ENCODE peak calls at places on chromosome 16, in six cellular contexts. J is PC-3, T is GM23338, Q is neural progenitor cell, X is OCI-LY7, E is MM.1S. M is an unnamed sample.
A peak's percentile ranks its signal among the peaks of the same experiment; 100 is the strongest.

GRCh38 chr16:56310685-56311084 is 114.7 kb downstream of the AMFR start:
- DNase-seq in Q (no peak), E (no peak), J (no peak), X (no peak), T (no peak), M (no peak)

GRCh38 chr16:379183-379960 is 2.4 kb downstream of the PGAP6 start:
- DNase-seq in Q (no peak), T (peak; percentile 88), X (no peak), J (no peak), E (no peak), M (no peak)

GRCh38 chr16:57172891-57173290 is 12.9 kb downstream of the PSME3IP1 start:
- DNase-seq in T (no peak), X (no peak), Q (no peak), J (no peak), E (no peak), M (no peak)

GRCh38 chr16:56945847-56946527 is 14.0 kb downstream of the HERPUD1 start:
- DNase-seq in Q (no peak), X (no peak), T (no peak), E (no peak), J (no peak), M (no peak)

GRCh38 chr16:4840984-4841383 is 6.1 kb downstream of the GLYR1 start:
- DNase-seq in T (no peak), J (no peak), Q (no peak), E (no peak), X (no peak), M (no peak)

GRCh38 chr16:88368036-88368435 is 14.7 kb upstream of the ZNF469 start:
- DNase-seq in T (no peak), E (no peak), J (no peak), X (no peak), Q (no peak), M (no peak)

GRCh38 chr16:72932677-72933335 is 115.1 kb downstream of the ZFHX3 start:
- DNase-seq in Q (no peak), T (no peak), J (no peak), X (no peak), E (no peak), M (no peak)

GRCh38 chr16:30659507-30660423 is 1.5 kb downstream of the FBRS start:
- DNase-seq in J (no peak), E (peak; percentile 28), T (peak; percentile 43), Q (peak; percentile 88), X (peak; percentile 26), M (peak; percentile 48)

GRCh38 chr16:55842369-55843104 is 9.6 kb upstream of the CES1 start:
- DNase-seq in E (peak; percentile 49), J (peak; percentile 51), Q (peak; percentile 74), X (peak; percentile 55), T (peak; percentile 76), M (peak; percentile 63)

GRCh38 chr16:78045865-78046581 is 23.7 kb downstream of the CLEC3A start:
- DNase-seq in E (no peak), Q (peak; percentile 96), J (peak; percentile 31), X (no peak), T (peak; percentile 93), M (peak; percentile 71)

GRCh38 chr16:4021070-4021779 is 95.0 kb downstream of the ADCY9 start:
- DNase-seq in Q (no peak), J (peak; percentile 69), X (no peak), T (no peak), E (no peak), M (peak; percentile 14)

GRCh38 chr16:81189100-81189664 is 49.3 kb upstream of the BCO1 start:
- DNase-seq in T (no peak), E (no peak), X (no peak), J (no peak), Q (no peak), M (peak; percentile 48)

GRCh38 chr16:81778861-81779539 is at the start of gene PLCG2:
- DNase-seq in Q (peak; percentile 90), T (peak; percentile 85), J (peak; percentile 65), E (peak; percentile 66), X (peak; percentile 85), M (peak; percentile 61)

GRCh38 chr16:2710021-2710710 is 9.9 kb downstream of the PRSS27 start:
- DNase-seq in T (no peak), X (no peak), Q (no peak), E (no peak), J (no peak), M (no peak)

GRCh38 chr16:50311134-50311528 is 44.8 kb downstream of the ADCY7 start:
- DNase-seq in Q (no peak), E (no peak), T (no peak), J (no peak), X (no peak), M (no peak)

GRCh38 chr16:10594312-10594950 is 14.0 kb upstream of the EMP2 start:
- DNase-seq in J (peak; percentile 71), E (no peak), T (no peak), X (no peak), Q (no peak), M (no peak)

GRCh38 chr16:4511441-4512082 is 27.0 kb downstream of the CDIP1 start:
- DNase-seq in J (peak; percentile 44), E (peak; percentile 10), Q (peak; percentile 78), X (peak; percentile 40), T (peak; percentile 89), M (peak; percentile 52)

GRCh38 chr16:23504453-23505179 is 5.7 kb downstream of the GGA2 start:
- DNase-seq in X (peak; percentile 34), J (peak; percentile 73), T (peak; percentile 36), E (no peak), Q (peak; percentile 77), M (peak; percentile 98)
- H3K4me1 ChIP-seq in X (peaks cover 77% of the 10 kb centered on the region), J (peaks cover 21% of the 10 kb centered on the region), T (peaks cover 43% of the 10 kb centered on the region), E (peaks cover 5% of the 10 kb centered on the region), Q (peaks cover 59% of the 10 kb centered on the region), M (peaks cover 32% of the 10 kb centered on the region)

GRCh38 chr16:75323198-75323597 is 71.8 kb upstream of the BCAR1 start:
- DNase-seq in E (no peak), Q (no peak), J (peak; percentile 27), T (no peak), X (no peak), M (peak; percentile 9)

GRCh38 chr16:75318737-75319136 is 67.3 kb upstream of the BCAR1 start:
- DNase-seq in J (no peak), T (no peak), Q (no peak), X (no peak), E (no peak), M (no peak)

GRCh38 chr16:75319513-75320401 is 68.3 kb upstream of the BCAR1 start:
- DNase-seq in E (peak; percentile 53), T (no peak), Q (no peak), J (peak; percentile 45), X (peak; percentile 42), M (peak; percentile 93)

GRCh38 chr16:75322706-75323105 is 71.3 kb upstream of the BCAR1 start:
- DNase-seq in E (no peak), T (no peak), X (no peak), J (peak; percentile 73), Q (no peak), M (peak; percentile 68)

GRCh38 chr16:75320435-75320834 is 69.0 kb upstream of the BCAR1 start:
- DNase-seq in J (no peak), X (peak; percentile 16), T (no peak), E (no peak), Q (peak; percentile 58), M (peak; percentile 46)
- TF ChIP-seq EZH2phosphoT487 in J (no peak), X (no peak), T (no peak), E (no peak), Q (no peak), M (no peak)

GRCh38 chr16:85554114-85554790 is 58.9 kb upstream of the GSE1 start:
- DNase-seq in E (peak; percentile 80), Q (peak; percentile 71), T (peak; percentile 61), J (peak; percentile 74), X (peak; percentile 88), M (peak; percentile 84)

GRCh38 chr16:85556456-85557082 is 56.6 kb upstream of the GSE1 start:
- DNase-seq in X (peak; percentile 69), T (peak; percentile 80), Q (peak; percentile 71), J (peak; percentile 29), E (peak; percentile 50), M (peak; percentile 46)

GRCh38 chr16:85555549-85556455 is 57.3 kb upstream of the GSE1 start:
- DNase-seq in Q (no peak), T (peak; percentile 83), X (peak; percentile 50), E (peak; percentile 15), J (no peak), M (peak; percentile 61)

GRCh38 chr16:85553436-85554113 is 59.5 kb upstream of the GSE1 start:
- DNase-seq in T (peak; percentile 78), X (peak; percentile 76), Q (no peak), E (peak; percentile 48), J (peak; percentile 50), M (peak; percentile 76)

DNA sequence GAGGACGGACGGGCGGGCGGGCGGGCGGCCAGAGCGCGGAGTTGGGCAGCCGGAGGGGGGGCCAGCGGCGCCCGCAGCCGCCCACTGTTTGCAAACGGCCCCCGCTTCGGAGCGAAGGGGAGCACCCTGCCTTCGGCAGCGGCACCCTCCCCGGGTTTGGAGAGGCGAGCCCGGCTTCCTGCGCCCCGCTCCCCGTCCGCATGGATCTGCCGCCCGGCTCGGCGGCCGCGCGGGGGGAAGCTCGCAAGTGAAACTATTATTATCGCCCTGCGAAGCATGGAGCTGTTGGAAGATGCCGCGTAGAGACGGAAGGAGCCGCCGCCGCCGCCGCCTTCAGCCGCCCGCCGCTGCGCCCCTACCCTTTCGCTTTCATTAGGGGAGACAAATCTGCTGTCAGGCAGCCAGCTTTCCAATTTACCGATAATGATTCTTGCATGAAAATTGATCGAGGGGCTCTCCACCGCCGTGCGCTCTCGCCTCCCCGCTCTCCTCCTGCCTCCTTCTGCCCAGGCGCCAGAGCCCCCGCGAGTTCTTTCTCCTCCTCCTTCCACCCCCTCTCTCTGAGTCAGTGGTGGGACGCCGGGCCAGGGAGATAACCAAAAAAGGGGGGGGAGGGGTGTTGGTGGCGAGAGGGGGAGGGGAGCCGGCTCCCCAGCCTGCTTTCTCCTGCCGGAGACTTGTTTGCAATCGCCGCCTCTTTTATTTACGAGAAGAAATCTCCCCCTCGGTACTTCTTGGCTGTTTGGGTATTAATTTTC is 58.2 kb upstream of the GSE1 start:
- DNase-seq in T (peak; percentile 38), E (peak; percentile 14), X (peak; percentile 53), J (peak; percentile 21), Q (peak; percentile 62), M (peak; percentile 85)
- H3K4me1 ChIP-seq in T (peaks cover 38% of the 10 kb centered on the region), E (peaks cover 3% of the 10 kb centered on the region), X (peaks cover 37% of the 10 kb centered on the region), J (peaks cover 26% of the 10 kb centered on the region), Q (peaks cover 56% of the 10 kb centered on the region), M (peaks cover 7% of the 10 kb centered on the region)

GRCh38 chr16:85903576-85903975 is 4.6 kb downstream of the IRF8 start:
- DNase-seq in Q (no peak), T (no peak), J (no peak), E (peak; percentile 33), X (peak; percentile 77), M (no peak)

GRCh38 chr16:85902366-85903155 is 3.6 kb downstream of the IRF8 start:
- DNase-seq in X (peak; percentile 87), E (peak; percentile 93), T (no peak), J (no peak), Q (peak; percentile 75), M (no peak)

GRCh38 chr16:85900031-85900792 is 1.2 kb downstream of the IRF8 start:
- DNase-seq in Q (no peak), T (no peak), J (no peak), X (peak; percentile 48), E (no peak), M (no peak)

GRCh38 chr16:85901110-85901509 is 2.1 kb downstream of the IRF8 start:
- DNase-seq in E (no peak), Q (no peak), X (peak; percentile 32), T (no peak), J (no peak), M (no peak)

GRCh38 chr16:85901760-85902365 is 2.9 kb downstream of the IRF8 start:
- DNase-seq in X (no peak), Q (no peak), T (no peak), J (no peak), E (no peak), M (no peak)
- TF ChIP-seq EZH2phosphoT487 in X (no peak), Q (no peak), T (no peak), J (no peak), E (no peak), M (no peak)